ENCODE peak calls at places on chromosomes 4 and X, in five cellular contexts. K is spleen, P is H1, U is transverse colon, F is suprapubic skin. I is an unnamed sample.

GRCh38 chr4:78019494-78019893 is 37.6 kb upstream of the FRAS1 start:
- DNase-seq in P (no peak), F (no peak), U (no peak), K (no peak), I (no peak)

GRCh38 chr4:37794046-37794445 is 32.4 kb upstream of the PGM2 start:
- DNase-seq in P (no peak), K (no peak), U (no peak), F (no peak), I (no peak)

GRCh38 chr4:4461850-4462249 is 74.9 kb downstream of the NSG1 start:
- DNase-seq in P (no peak), U (peak), F (no peak), K (no peak), I (no peak)

GRCh38 chrX:129704491-129704890 is 34.3 kb upstream of the XPNPEP2 start:
- DNase-seq in F (no peak), P (no peak), U (no peak), K (no peak), I (no peak)

GRCh38 chr4:24774452-24774851 is 20.9 kb upstream of the SOD3 start:
- DNase-seq in K (no peak), P (no peak), U (no peak), F (no peak), I (no peak)

GRCh38 chr4:15400911-15401671 is 26.7 kb upstream of the C1QTNF7 start:
- DNase-seq in P (no peak), U (peak), K (peak), F (peak), I (peak)

GRCh38 chr4:33628296-33628695 is 2616.0 kb downstream of the ARAP2 start:
- DNase-seq in P (no peak), U (no peak), K (no peak), F (no peak), I (no peak)

GRCh38 chr4:88971536-88971935 is 85.4 kb downstream of the FAM13A start:
- DNase-seq in U (no peak), K (no peak), F (no peak), P (no peak), I (no peak)

GRCh38 chr4:165560941-165561340 is 182.1 kb downstream of the CPE start:
- DNase-seq in K (no peak), F (no peak), P (no peak), U (no peak), I (no peak)

GRCh38 chr4:3877236-3877635 is 111.1 kb downstream of the ADRA2C start:
- DNase-seq in U (no peak), K (no peak), F (no peak), P (no peak), I (no peak)

GRCh38 chr4:37528161-37528560 is 158.0 kb downstream of the RELL1 start:
- DNase-seq in U (no peak), K (no peak), F (no peak), P (no peak), I (no peak)

DNA sequence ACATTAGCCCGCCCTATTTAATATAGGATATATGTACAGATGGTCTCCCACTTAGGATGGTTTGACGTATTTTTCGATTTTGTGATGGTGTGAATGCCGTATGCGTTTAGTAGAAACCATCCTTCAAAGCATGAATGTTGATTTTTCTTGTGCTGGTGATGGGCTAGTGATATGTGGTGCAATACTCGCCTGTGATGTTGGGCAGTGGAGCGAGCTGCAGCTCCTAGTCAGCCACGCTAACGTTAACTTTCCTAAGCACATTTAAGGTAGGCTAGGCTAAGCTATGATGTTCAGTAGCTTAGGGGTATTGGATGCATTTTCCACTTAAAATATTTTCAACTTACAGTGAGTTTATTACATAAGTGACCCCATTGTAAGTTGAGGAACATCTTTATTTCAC is 36.6 kb upstream of the RHOH start:
- DNase-seq in U (no peak), K (no peak), F (no peak), P (no peak), I (no peak)
- TF ChIP-seq POLR2A in U (no peak), K (no peak), F (no peak), P (no peak), I (no peak)

GRCh38 chrX:40580537-40581332 is at the start of gene ATP6AP2:
- DNase-seq in P (peak), K (peak), U (peak), F (peak), I (peak)
- TF ChIP-seq POLR2A in P (no peak), K (peak), U (peak), F (peak), I (peak)

DNA sequence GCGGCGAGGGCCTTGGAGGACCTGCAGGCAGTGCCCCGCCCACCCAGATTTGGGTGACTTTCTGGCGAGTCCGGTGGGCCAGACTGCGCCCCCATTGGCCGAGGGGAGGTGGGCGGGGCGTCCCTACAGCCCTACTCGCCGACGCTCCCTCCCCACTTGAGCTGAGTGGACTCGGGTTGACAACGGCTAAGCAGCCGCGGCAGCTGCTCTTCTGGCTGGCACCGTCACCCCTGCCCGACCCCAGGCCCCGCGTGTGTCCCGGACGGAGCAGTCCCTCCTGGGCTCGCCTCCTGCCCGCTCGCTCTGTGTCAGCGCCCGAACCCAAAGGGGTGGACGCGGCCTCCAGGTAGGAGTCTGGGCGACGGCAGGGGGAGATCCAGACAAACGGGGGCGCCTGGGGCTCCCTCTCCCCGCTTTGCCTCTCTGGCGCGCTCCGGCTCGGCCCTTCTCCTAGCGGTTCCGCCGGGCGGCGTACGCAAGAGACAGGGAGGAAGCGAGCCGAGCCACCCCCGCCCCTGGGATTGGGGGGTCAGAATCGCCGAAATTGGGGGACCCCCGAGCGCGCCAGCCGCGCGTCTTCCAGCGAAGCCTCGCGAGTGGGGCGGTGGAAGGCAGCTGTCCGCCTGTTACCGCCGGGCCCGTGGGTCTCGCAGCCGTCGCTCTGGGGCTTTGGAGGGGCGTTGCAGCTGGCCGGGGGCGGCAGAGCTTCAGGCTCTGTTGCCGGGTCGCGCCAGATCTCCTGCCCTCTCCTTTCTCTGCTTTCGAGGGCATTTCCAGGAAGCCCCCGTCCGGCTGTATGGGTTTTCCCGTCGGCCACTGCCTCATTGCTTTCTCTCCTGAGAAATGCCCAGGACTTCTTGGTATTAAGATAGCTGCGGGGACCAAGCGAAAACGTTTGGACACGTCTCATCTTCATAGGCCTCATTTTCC is 46.3 kb downstream of the STARD8 start:
- DNase-seq in K (peak), U (peak), F (peak), P (peak), I (peak)
- TF ChIP-seq POLR2A in K (no peak), U (peak), F (no peak), P (no peak), I (peak)

DNA sequence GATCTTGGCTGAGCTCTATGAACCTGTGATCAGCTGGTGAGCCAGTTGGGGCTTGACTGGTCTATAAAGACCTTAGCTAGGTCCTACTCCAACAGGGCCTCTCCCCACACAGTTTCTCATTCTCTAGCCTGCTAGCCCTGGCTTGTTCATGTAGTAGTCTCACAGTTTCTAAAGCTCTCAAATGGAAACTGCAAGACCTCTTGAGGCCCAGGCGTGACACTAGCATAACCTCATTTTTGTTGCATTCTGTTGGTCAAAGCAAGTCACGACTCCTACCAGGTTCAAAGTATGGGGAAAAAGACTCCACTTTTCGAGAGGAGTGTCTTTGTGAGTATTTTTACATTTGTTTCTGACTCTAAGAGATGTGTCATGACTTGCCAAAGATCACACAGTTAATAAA is 50.9 kb downstream of the CEP44 start:
- DNase-seq in K (no peak), F (no peak), U (no peak), P (no peak), I (no peak)
- TF ChIP-seq POLR2A in K (no peak), F (no peak), U (no peak), P (no peak), I (no peak)

GRCh38 chr4:102503301-102503746 is 2.2 kb downstream of the NFKB1 start:
- DNase-seq in F (no peak), U (no peak), K (no peak), P (no peak), I (no peak)

GRCh38 chr4:102501176-102501634 is at the start of gene NFKB1:
- DNase-seq in K (peak), U (peak), P (peak), F (peak), I (peak)

GRCh38 chr4:102500371-102501175 is 586 bp upstream of the NFKB1 start:
- DNase-seq in P (no peak), F (peak), K (peak), U (peak), I (peak)

GRCh38 chr4:102503831-102504786 is 3.0 kb downstream of the NFKB1 start:
- DNase-seq in F (no peak), K (no peak), P (no peak), U (no peak), I (no peak)

GRCh38 chr4:102501635-102502382 is 650 bp downstream of the NFKB1 start:
- DNase-seq in P (no peak), U (peak), K (peak), F (peak), I (peak)
- TF ChIP-seq POLR2A in P (no peak), U (peak), K (no peak), F (no peak), I (peak)

DNA sequence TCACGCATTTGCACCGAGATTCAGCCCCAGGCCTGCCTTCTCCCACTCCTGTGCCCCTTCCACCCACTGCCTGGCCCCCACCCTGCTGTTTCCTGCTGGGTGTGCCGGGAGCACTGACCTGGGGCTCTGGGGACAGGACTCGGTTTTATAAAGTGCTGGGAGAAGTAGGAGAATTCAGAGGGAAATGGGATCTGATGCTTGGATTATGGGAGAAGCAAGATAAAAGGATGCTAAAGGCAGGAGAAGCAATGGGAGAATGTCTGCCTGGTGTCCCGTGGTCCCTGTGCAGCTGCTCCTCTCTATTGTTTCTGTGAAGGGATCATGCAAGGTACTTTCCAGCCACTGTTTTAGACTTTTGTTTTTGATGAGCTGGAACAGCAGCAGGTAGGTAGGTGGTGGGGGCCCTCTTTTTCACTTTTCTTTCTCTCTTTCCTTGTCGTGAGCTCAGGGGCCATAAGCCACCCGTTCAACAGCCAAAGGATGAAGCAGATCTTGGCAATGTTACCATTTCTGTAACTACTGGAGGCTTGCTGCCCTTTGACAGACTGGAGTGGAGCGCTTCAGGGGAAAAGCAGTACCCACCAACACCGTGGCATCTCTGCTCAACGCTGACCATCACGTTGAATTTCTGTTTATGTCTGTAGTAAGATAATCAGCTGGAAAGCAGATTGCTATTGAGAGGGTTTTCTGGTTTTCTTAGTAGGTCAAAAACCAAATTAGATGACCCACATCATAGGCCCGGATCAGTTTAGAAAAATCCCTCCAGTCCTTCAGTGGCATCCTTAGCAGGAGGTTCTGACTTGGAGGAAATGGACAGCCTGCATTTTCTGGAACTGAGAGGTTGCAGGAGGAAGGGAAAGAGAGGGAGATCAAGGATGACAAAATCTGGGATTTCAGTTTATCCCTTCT is 63.8 kb upstream of the ENPP6 start:
- DNase-seq in P (peak), U (peak), F (no peak), K (no peak), I (no peak)
- TF ChIP-seq POLR2A in P (no peak), U (no peak), F (no peak), K (no peak), I (no peak)

GRCh38 chrX:136251042-136251991 is at the start of gene MAP7D3:
- DNase-seq in P (peak), U (peak), K (peak), F (no peak), I (peak)
- TF ChIP-seq POLR2A in P (no peak), U (no peak), K (no peak), F (no peak), I (peak)

GRCh38 chrX:154378799-154379568 is at the start of gene EMD:
- DNase-seq in K (peak), F (peak), P (peak), U (peak), I (peak)
- TF ChIP-seq POLR2A in K (peak), F (peak), P (no peak), U (peak), I (peak)